ENCODE peak calls at places on chromosomes 12 and 14, in four cellular contexts. M is IMR-90, H is GM12878, C is endothelial cell of umbilical vein. S is an unnamed sample.

GRCh38 chr14:35390577-35391387 is 13.8 kb downstream of the NFKBIA start:
- DNase-seq in M (no peak), H (no peak), C (no peak), S (peak)

GRCh38 chr12:124848621-124849380 is 14.9 kb downstream of the SCARB1 start:
- DNase-seq in M (no peak), H (no peak), C (no peak), S (no peak)

GRCh38 chr12:64025174-64025958 is 180.9 kb downstream of the SRGAP1 start:
- DNase-seq in M (no peak), H (no peak), C (no peak), S (no peak)

GRCh38 chr14:63891148-63891964 is 38.6 kb downstream of the SYNE2 start:
- DNase-seq in M (no peak), H (no peak), C (peak), S (no peak)

GRCh38 chr12:115871714-115872113 is 405.8 kb downstream of the MED13L start:
- DNase-seq in M (peak), H (no peak), C (no peak), S (peak)

GRCh38 chr14:54317396-54317795 is 79.4 kb upstream of the CDKN3 start:
- DNase-seq in M (no peak), H (no peak), C (no peak), S (no peak)

GRCh38 chr12:6093764-6094163 is 30.7 kb downstream of the VWF start:
- DNase-seq in M (no peak), H (no peak), C (no peak), S (no peak)

GRCh38 chr12:129607293-129607692 is 296.5 kb downstream of the TMEM132D start:
- DNase-seq in M (no peak), H (no peak), C (no peak), S (no peak)

GRCh38 chr12:123532021-123532420 is 1.5 kb downstream of the RILPL1 start:
- DNase-seq in M (peak), H (peak), C (peak), S (no peak)

GRCh38 chr14:39015360-39015961 is 87.6 kb downstream of the SEC23A start:
- DNase-seq in M (peak), H (no peak), C (peak), S (peak)

GRCh38 chr12:96274331-96274730 is 80.2 kb downstream of the ELK3 start:
- DNase-seq in M (peak), H (no peak), C (no peak), S (no peak)

GRCh38 chr12:107992870-107993451 is 136.1 kb upstream of the WSCD2 start:
- DNase-seq in M (peak), H (peak), C (peak), S (peak)

GRCh38 chr14:100383727-100384158 is 60.6 kb downstream of the SLC25A47 start:
- DNase-seq in M (peak), H (no peak), C (peak), S (peak)

GRCh38 chr12:89064780-89065179 is 287.5 kb downstream of the DUSP6 start:
- DNase-seq in M (peak), H (no peak), C (no peak), S (no peak)

GRCh38 chr12:106651552-106651951 is 68.7 kb downstream of the RFX4 start:
- DNase-seq in M (no peak), H (no peak), C (no peak), S (no peak)

GRCh38 chr12:112907415-112908157 is 824 bp downstream of the OAS1 start:
- DNase-seq in M (no peak), H (peak), C (no peak), S (no peak)

GRCh38 chr12:113315358-113315757 is 19.6 kb downstream of the SLC8B1 start:
- DNase-seq in M (no peak), H (no peak), C (no peak), S (no peak)

GRCh38 chr12:124395284-124395752 is 100.4 kb downstream of the RFLNA start:
- DNase-seq in M (no peak), H (no peak), C (no peak), S (no peak)

GRCh38 chr14:71202881-71203280 is 295.6 kb downstream of the PCNX1 start:
- DNase-seq in M (peak), H (no peak), C (no peak), S (no peak)
- TF ChIP-seq FOS in M (no peak), H (no peak), C (no peak), S (no peak)

GRCh38 chr14:90213099-90213748 is 43.1 kb upstream of the PSMC1 start:
- DNase-seq in M (no peak), H (no peak), C (no peak), S (no peak)
- TF ChIP-seq FOS in M (no peak), H (no peak), C (no peak), S (no peak)

GRCh38 chr12:45302621-45303020 is 86.7 kb downstream of the ANO6 start:
- DNase-seq in M (peak), H (no peak), C (peak), S (no peak)

GRCh38 chr12:45304514-45305178 is 88.8 kb downstream of the ANO6 start:
- DNase-seq in M (no peak), H (no peak), C (peak), S (no peak)

GRCh38 chr12:45305904-45306303 is 90.0 kb downstream of the ANO6 start:
- DNase-seq in M (no peak), H (no peak), C (no peak), S (no peak)

GRCh38 chr12:45299132-45299692 is 83.3 kb downstream of the ANO6 start:
- DNase-seq in M (peak), H (no peak), C (peak), S (peak)

DNA sequence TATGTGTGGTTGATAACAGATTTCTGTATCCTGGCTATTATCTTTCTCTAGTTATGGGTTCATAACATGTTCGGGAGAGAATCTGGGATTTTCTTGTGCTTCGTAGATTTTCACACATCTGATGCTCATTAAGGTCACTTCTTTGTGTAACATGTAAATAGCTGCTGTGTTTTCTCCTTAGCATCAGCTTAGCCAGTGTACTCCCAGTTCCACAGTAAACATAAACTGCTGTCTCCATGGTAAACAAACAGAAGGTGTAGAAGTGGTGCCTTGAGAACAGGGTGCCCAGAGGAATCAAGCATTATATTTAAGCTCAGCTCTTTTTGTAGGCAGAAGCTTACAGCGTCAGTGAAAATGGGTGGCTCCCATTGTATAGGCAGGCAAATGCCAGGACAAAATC is 88.1 kb downstream of the ANO6 start:
- DNase-seq in M (no peak), H (no peak), C (no peak), S (no peak)
- TF ChIP-seq FOS in M (no peak), H (no peak), C (no peak), S (no peak)

DNA sequence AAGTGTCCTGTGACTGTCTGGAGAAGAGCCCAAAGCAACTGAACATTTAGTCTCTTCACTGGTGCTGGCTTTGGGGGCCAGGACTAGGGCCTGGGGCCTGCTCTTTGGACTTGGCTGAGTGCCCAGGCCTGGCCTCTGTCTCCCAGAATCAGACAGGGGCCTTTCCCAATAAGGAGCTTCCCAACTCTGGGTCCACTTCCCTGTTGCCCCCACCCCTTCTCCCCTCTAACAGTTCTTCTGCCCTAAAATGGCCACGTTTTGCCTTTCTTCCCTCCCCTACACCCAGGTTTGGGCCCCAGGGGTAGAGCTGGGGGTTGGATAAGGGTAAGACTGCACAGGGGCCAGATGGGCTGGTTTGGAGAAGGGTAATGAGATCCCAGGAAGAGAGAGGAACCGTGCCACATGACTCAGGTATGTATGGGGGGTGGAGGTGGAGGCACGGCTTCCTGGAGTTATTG is 10.0 kb upstream of the ITGA5 start:
- DNase-seq in M (no peak), H (no peak), C (no peak), S (no peak)
- TF ChIP-seq FOS in M (no peak), H (no peak), C (no peak), S (no peak)

GRCh38 chr12:131357152-131357747 is 353.6 kb upstream of the SFSWAP start:
- DNase-seq in M (no peak), H (no peak), C (no peak), S (no peak)
- TF ChIP-seq FOS in M (no peak), H (no peak), C (no peak), S (no peak)

GRCh38 chr12:4211372-4211771 is 62.2 kb upstream of the CCND2 start:
- DNase-seq in M (no peak), H (no peak), C (no peak), S (no peak)
- TF ChIP-seq FOS in M (no peak), H (no peak), C (no peak), S (no peak)

GRCh38 chr14:31419179-31420012 is 954 bp downstream of the HEATR5A start:
- DNase-seq in M (peak), H (no peak), C (peak), S (no peak)
- TF ChIP-seq FOS in M (no peak), H (no peak), C (no peak), S (no peak)

S was measured in K562.